ENCODE peak calls at places on chromosomes 12 and 14, in nine cellular contexts. H is activated T-helper 1 cell treated with anti-CD3 and anti-CD28 coated beads, Interleukin-2, amount 50 U/mL, for 16 hours; V is stimulated activated CD4-positive, alpha-beta T cell treated with anti-CD3 and anti-CD28 coated beads, TNF-alpha, amount 100 ng/mL, for 24 hours; K is amniotic stem cell; T is lung; A is stimulated activated CD8-positive, alpha-beta memory T cell treated with anti-CD3 and anti-CD28 coated beads, Interleukin-2, amount 100 ng/mL, for 48 hours; S is activated CD4-positive, alpha-beta T cell treated with anti-CD3 and anti-CD28 coated beads, Interleukin-2, amount 50 U/mL, for 1 hour; I is kidney glomerular epithelial cell; O is NB4. D is an unnamed sample.

GRCh38 chr12:64720884-64721283 is 38.3 kb downstream of the GNS start:
- DNase-seq in S (no peak), I (no peak), O (no peak), T (no peak), A (no peak), H (no peak), V (no peak), K (no peak), D (no peak)

GRCh38 chr14:75293920-75294648 is 15.5 kb downstream of the FOS start:
- DNase-seq in A (peak), O (peak), T (peak), H (peak), V (peak), K (peak), I (peak), S (peak), D (peak)

GRCh38 chr14:97021571-97022171 is 224.5 kb downstream of the VRK1 start:
- DNase-seq in K (no peak), O (no peak), I (no peak), H (no peak), A (no peak), S (no peak), V (no peak), T (no peak), D (no peak)

GRCh38 chr14:74893614-74894091 is 11.9 kb downstream of the DLST start:
- DNase-seq in T (no peak), K (no peak), I (no peak), O (no peak), V (no peak), S (no peak), A (no peak), H (no peak), D (peak)

GRCh38 chr14:22485178-22485577 is 103.8 kb downstream of the DAD1 start:
- DNase-seq in H (no peak), T (no peak), K (no peak), A (no peak), S (no peak), O (no peak), I (no peak), V (no peak), D (no peak)

GRCh38 chr12:23949212-23950010 is at the start of gene SOX5:
- DNase-seq in H (no peak), T (peak), A (no peak), V (no peak), O (no peak), K (no peak), S (no peak), I (no peak), D (no peak)

GRCh38 chr12:66755727-66756395 is 77.0 kb upstream of the GRIP1 start:
- DNase-seq in S (no peak), K (no peak), H (no peak), T (no peak), V (no peak), A (no peak), I (no peak), O (peak), D (peak)

GRCh38 chr12:96513166-96513565 is 23.8 kb downstream of the CFAP54 start:
- DNase-seq in K (no peak), O (no peak), T (no peak), A (no peak), H (no peak), I (no peak), V (no peak), S (no peak), D (no peak)

GRCh38 chr12:92899388-92900001 is 29.6 kb downstream of the EEA1 start:
- DNase-seq in K (peak), I (peak), O (peak), H (no peak), A (no peak), T (peak), S (no peak), V (no peak), D (no peak)

GRCh38 chr12:106953352-106954260 is 2.1 kb upstream of the TMEM263 start:
- DNase-seq in S (no peak), K (no peak), H (no peak), I (no peak), A (no peak), V (no peak), O (no peak), T (no peak), D (no peak)

GRCh38 chr14:103910262-103910935 is 17.9 kb upstream of the TDRD9 start:
- DNase-seq in O (peak), T (peak), K (peak), S (peak), H (peak), V (peak), I (peak), A (peak), D (peak)

GRCh38 chr12:19239616-19240234 is 110.2 kb downstream of the PLEKHA5 start:
- DNase-seq in I (no peak), H (no peak), V (no peak), O (no peak), A (no peak), K (peak), T (no peak), S (no peak), D (no peak)

GRCh38 chr12:67991158-67991557 is 1.9 kb downstream of the IFNG-AS1 start:
- DNase-seq in H (no peak), I (no peak), K (no peak), V (peak), A (peak), O (no peak), S (peak), T (no peak), D (no peak)

GRCh38 chr12:126974779-126975178 is 1292.2 kb upstream of the TMEM132C start:
- DNase-seq in I (no peak), A (no peak), V (no peak), H (no peak), O (peak), S (no peak), K (no peak), T (no peak), D (peak)

GRCh38 chr14:100401031-100401692 is 78.0 kb downstream of the SLC25A47 start:
- DNase-seq in I (no peak), K (no peak), T (no peak), S (no peak), O (no peak), V (no peak), H (no peak), A (no peak), D (no peak)

GRCh38 chr14:76086636-76087035 is 65.1 kb upstream of the GPATCH2L start:
- DNase-seq in O (no peak), T (no peak), H (no peak), I (no peak), K (no peak), V (no peak), S (no peak), A (no peak), D (no peak)

GRCh38 chr12:32134144-32134888 is 27.7 kb downstream of the BICD1 start:
- DNase-seq in S (peak), O (peak), T (no peak), I (peak), V (peak), K (no peak), H (no peak), A (peak), D (peak)

GRCh38 chr14:50812856-50813543 is 18.0 kb downstream of the NIN start:
- DNase-seq in A (no peak), K (no peak), V (no peak), I (no peak), O (peak), T (no peak), S (no peak), H (no peak), D (no peak)

GRCh38 chr12:75823475-75823874 is 208.1 kb downstream of the PHLDA1 start:
- DNase-seq in V (no peak), H (no peak), S (no peak), K (no peak), T (no peak), A (no peak), I (no peak), O (no peak), D (no peak)

GRCh38 chr14:76937181-76938091 is 91.1 kb downstream of the IRF2BPL start:
- DNase-seq in S (no peak), T (no peak), A (no peak), K (peak), O (no peak), V (no peak), I (peak), H (no peak), D (no peak)

GRCh38 chr14:99792551-99793212 is 531 bp upstream of the EML1 start:
- DNase-seq in V (no peak), I (no peak), T (no peak), H (no peak), S (no peak), K (no peak), O (no peak), A (no peak), D (no peak)

GRCh38 chr14:26478967-26479366 is 118.9 kb downstream of the NOVA1 start:
- DNase-seq in T (no peak), H (no peak), O (no peak), S (no peak), V (no peak), A (no peak), I (no peak), K (no peak), D (no peak)

GRCh38 chr14:103141117-103141796 is 18.0 kb downstream of the TNFAIP2 start:
- DNase-seq in O (peak), S (no peak), K (no peak), V (no peak), A (peak), H (no peak), I (peak), T (peak), D (peak)

GRCh38 chr14:25215607-25216006 is 165.7 kb upstream of the STXBP6 start:
- DNase-seq in V (no peak), H (no peak), K (no peak), A (no peak), T (no peak), S (no peak), I (no peak), O (no peak), D (no peak)

GRCh38 chr12:52007158-52007921 is 594 bp downstream of the TAMALIN start:
- DNase-seq in K (no peak), I (no peak), S (peak), O (peak), T (no peak), A (peak), H (peak), V (no peak), D (no peak)

GRCh38 chr12:79156846-79157463 is 292.4 kb downstream of the SYT1 start:
- DNase-seq in I (no peak), T (no peak), K (no peak), O (no peak), A (no peak), S (no peak), H (no peak), V (no peak), D (no peak)

GRCh38 chr12:4852911-4853310 is 56.8 kb upstream of the KCNA1 start:
- DNase-seq in T (no peak), S (no peak), A (no peak), V (no peak), K (no peak), I (no peak), O (no peak), H (no peak), D (no peak)

GRCh38 chr12:76143343-76144252 is 59.1 kb upstream of the NAP1L1 start:
- DNase-seq in V (no peak), I (no peak), O (no peak), S (peak), K (no peak), T (no peak), H (no peak), A (no peak), D (no peak)

GRCh38 chr14:65179918-65180724 is 77.8 kb upstream of the MAX start:
- DNase-seq in V (peak), S (no peak), T (no peak), H (no peak), K (peak), I (peak), A (peak), O (no peak), D (peak)

GRCh38 chr12:54935235-54935951 is 49.2 kb downstream of the TESPA1 start:
- DNase-seq in A (peak), T (no peak), K (peak), S (peak), H (no peak), O (peak), V (peak), I (peak), D (peak)

GRCh38 chr12:113582521-113583218 is 111.0 kb upstream of the LHX5 start:
- DNase-seq in I (no peak), O (peak), A (no peak), V (no peak), K (no peak), S (no peak), T (no peak), H (no peak), D (no peak)

GRCh38 chr12:46950116-46950515 is 124.3 kb upstream of the SLC38A4 start:
- DNase-seq in V (no peak), H (no peak), T (no peak), S (no peak), K (peak), I (no peak), O (no peak), A (no peak), D (no peak)

D was measured in KBM-7.